ENCODE peak calls at places on chromosome 16, in eight cellular contexts. H, Y, V, O, Z, P, Q and N are unnamed samples.

GRCh38 chr16:23587726-23588125 is 8.4 kb downstream of the NDUFAB1 start:
- DNase-seq in H (peak; percentile 88), Q (no peak), Y (no peak), V (no peak), P (peak; percentile 36), Z (no peak), O (peak; percentile 91), N (peak; percentile 80)

GRCh38 chr16:10182186-10182683 is at the start of gene GRIN2A:
- DNase-seq in V (no peak), P (no peak), Q (peak; percentile 57), H (no peak), O (no peak), Y (no peak), Z (no peak), N (no peak)

GRCh38 chr16:20291807-20292206 is 35.5 kb downstream of the GP2 start:
- DNase-seq in O (no peak), Y (no peak), V (no peak), P (no peak), H (no peak), Q (peak; percentile 44), Z (no peak), N (no peak)

GRCh38 chr16:4944333-4945281 is 7.7 kb upstream of the PPL start:
- DNase-seq in Y (peak; percentile 96), Q (peak; percentile 66), P (peak; percentile 82), O (peak; percentile 99), V (peak; percentile 93), Z (peak; percentile 89), H (peak; percentile 98), N (peak; percentile 94)

GRCh38 chr16:84228321-84228838 is 11.4 kb downstream of the KCNG4 start:
- DNase-seq in O (peak; percentile 96), Y (peak; percentile 71), Q (peak; percentile 54), Z (peak; percentile 93), V (peak; percentile 89), P (peak; percentile 82), H (peak; percentile 93), N (peak; percentile 63)

GRCh38 chr16:19524866-19525723 is 1.4 kb downstream of the CCP110 start:
- DNase-seq in H (no peak), V (no peak), Z (no peak), P (no peak), Q (peak; percentile 57), Y (no peak), O (peak; percentile 30), N (no peak)

GRCh38 chr16:17578921-17579876 is 108.4 kb upstream of the XYLT1 start:
- DNase-seq in O (peak; percentile 91), Q (peak; percentile 97), V (no peak), Y (peak; percentile 20), P (no peak), H (peak; percentile 85), Z (peak; percentile 32), N (peak; percentile 80)

GRCh38 chr16:82580293-82580900 is 46.4 kb upstream of the CDH13 start:
- DNase-seq in V (peak; percentile 56), Y (no peak), Z (peak; percentile 8), P (no peak), O (peak; percentile 3), Q (peak; percentile 34), H (peak; percentile 18), N (peak; percentile 12)

GRCh38 chr16:25024900-25025299 is 9.7 kb upstream of the ARHGAP17 start:
- DNase-seq in V (no peak), H (no peak), O (no peak), P (no peak), Y (no peak), Q (no peak), Z (no peak), N (no peak)

GRCh38 chr16:2455081-2455845 is 4.6 kb upstream of the TEDC2 start:
- DNase-seq in O (no peak), Y (no peak), P (no peak), V (no peak), H (no peak), Q (no peak), Z (no peak), N (no peak)

GRCh38 chr16:35185366-35186044 is 1726.1 kb downstream of the TP53TG3F start:
- DNase-seq in Z (no peak), Q (no peak), V (no peak), P (no peak), Y (no peak), H (no peak), O (no peak), N (no peak)

GRCh38 chr16:35187665-35188225 is 1728.3 kb downstream of the TP53TG3F start:
- DNase-seq in O (no peak), H (no peak), Q (no peak), Z (no peak), V (no peak), Y (no peak), P (no peak), N (no peak)

GRCh38 chr16:35184356-35184870 is 1725.0 kb downstream of the TP53TG3F start:
- DNase-seq in H (no peak), Q (no peak), P (no peak), Y (no peak), Z (no peak), V (no peak), O (no peak), N (no peak)

GRCh38 chr16:35188288-35189155 is 1729.1 kb downstream of the TP53TG3F start:
- DNase-seq in Z (no peak), V (no peak), H (no peak), P (no peak), O (no peak), Q (peak; percentile 8), Y (no peak), N (no peak)

DNA sequence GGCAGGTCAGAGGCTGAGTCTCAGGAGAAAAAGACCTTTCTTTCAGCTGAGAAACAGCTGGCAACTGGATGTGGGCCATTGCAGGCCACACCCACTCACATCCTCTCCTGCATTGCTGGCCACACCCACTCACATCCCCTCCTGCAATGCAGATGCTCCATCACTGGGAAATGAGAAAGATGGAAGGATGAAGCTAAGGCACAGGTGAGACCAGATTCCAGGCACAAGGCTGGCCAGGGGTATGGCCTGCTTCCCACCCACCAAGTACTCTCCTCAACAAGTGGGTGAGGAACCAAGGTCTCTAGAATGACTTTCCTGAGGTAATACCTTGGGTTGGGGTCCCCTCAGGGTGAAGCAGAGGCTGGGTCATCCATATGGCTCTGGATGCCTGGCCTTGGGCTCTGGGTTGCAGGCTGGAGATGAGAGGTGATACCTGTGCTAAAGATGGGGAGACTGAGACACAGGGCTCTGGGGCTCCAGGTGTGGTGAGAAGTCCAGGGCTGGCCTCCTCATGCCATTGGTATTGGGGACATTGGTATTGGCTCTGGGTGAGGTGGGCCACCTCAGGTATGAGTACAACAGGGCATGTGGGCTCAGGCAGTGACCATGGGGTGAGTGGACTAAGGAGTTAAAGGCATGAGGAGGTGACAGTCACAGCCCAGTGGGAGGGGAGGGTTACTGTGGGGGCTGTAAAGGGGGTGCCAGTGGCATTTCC is 1726.8 kb downstream of the TP53TG3F start:
- DNase-seq in H (no peak), O (no peak), V (no peak), Q (no peak), Z (no peak), Y (no peak), P (no peak), N (no peak)
- H3K4me3 ChIP-seq in H (no peak overlapping the region), O (no peak overlapping the region), V (no peak overlapping the region), Q (no peak overlapping the region), Z (no peak overlapping the region), Y (no peak overlapping the region), P (no peak overlapping the region), N (no peak overlapping the region)

GRCh38 chr16:7513429-7513828 is 180.8 kb downstream of the RBFOX1 start:
- DNase-seq in Y (no peak), P (no peak), V (no peak), Q (peak; percentile 45), H (no peak), Z (no peak), O (no peak), N (no peak)

GRCh38 chr16:7509919-7510705 is 177.5 kb downstream of the RBFOX1 start:
- DNase-seq in P (no peak), Y (no peak), Z (no peak), Q (peak; percentile 1), O (no peak), V (no peak), H (no peak), N (no peak)

GRCh38 chr16:7515543-7515942 is 182.9 kb downstream of the RBFOX1 start:
- DNase-seq in H (no peak), V (no peak), Z (no peak), P (no peak), Y (no peak), Q (no peak), O (no peak), N (no peak)

GRCh38 chr16:7511549-7512260 is 179.1 kb downstream of the RBFOX1 start:
- DNase-seq in V (no peak), Y (no peak), Q (no peak), P (no peak), H (no peak), Z (no peak), O (no peak), N (no peak)

DNA sequence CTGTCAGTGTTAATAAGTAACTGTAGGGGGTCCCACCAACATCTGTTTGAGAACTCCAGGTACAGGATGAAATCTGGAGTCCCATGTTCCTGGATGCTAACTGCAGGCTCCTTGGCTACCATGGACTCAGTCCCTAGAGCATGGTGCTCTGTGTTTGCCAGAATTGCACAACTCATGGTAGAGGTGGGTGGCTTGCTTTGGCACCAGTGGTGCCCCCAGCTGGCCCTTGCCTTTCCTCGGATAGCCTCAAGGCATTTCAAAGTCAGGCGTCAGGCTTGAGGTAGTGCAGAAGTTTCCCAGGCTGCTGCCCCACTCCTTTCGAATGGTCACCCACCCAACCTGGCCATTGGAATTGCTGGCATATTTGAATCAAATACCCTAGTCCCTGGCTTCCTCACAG is 179.9 kb downstream of the RBFOX1 start:
- DNase-seq in V (no peak), Q (no peak), Z (no peak), H (no peak), P (no peak), Y (no peak), O (no peak), N (no peak)
- H3K4me3 ChIP-seq in V (no peak overlapping the region), Q (no peak overlapping the region), Z (no peak overlapping the region), H (no peak overlapping the region), P (no peak overlapping the region), Y (no peak overlapping the region), O (no peak overlapping the region), N (no peak overlapping the region)

GRCh38 chr16:85563515-85564276 is 49.4 kb upstream of the GSE1 start:
- DNase-seq in H (peak; percentile 47), P (peak; percentile 73), V (peak; percentile 84), Z (no peak), O (peak; percentile 65), Y (peak; percentile 53), Q (no peak), N (no peak)
- H3K4me3 ChIP-seq in H (no peak overlapping the region), P (no peak overlapping the region), V (no peak overlapping the region), Z (no peak overlapping the region), O (no peak overlapping the region), Y (no peak overlapping the region), Q (no peak overlapping the region), N (no peak overlapping the region)

GRCh38 chr16:50269061-50269705 is 2.8 kb downstream of the ADCY7 start:
- DNase-seq in Q (no peak), Y (no peak), O (no peak), P (no peak), V (peak; percentile 22), Z (no peak), H (no peak), N (no peak)

GRCh38 chr16:50267151-50267631 is 840 bp downstream of the ADCY7 start:
- DNase-seq in O (no peak), P (no peak), V (peak; percentile 44), Y (no peak), Z (no peak), Q (no peak), H (no peak), N (no peak)

GRCh38 chr16:50266337-50267091 is at the start of gene ADCY7:
- DNase-seq in O (peak; percentile 89), V (peak; percentile 78), Q (peak; percentile 57), P (peak; percentile 69), H (peak; percentile 76), Z (no peak), Y (peak; percentile 45), N (peak; percentile 32)

GRCh38 chr16:50268352-50268751 is 2.0 kb downstream of the ADCY7 start:
- DNase-seq in V (peak; percentile 34), O (no peak), H (no peak), Y (no peak), P (no peak), Q (no peak), Z (no peak), N (no peak)

GRCh38 chr16:50267651-50268050 is 1.3 kb downstream of the ADCY7 start:
- DNase-seq in H (no peak), Y (no peak), Q (no peak), Z (no peak), O (no peak), P (no peak), V (peak; percentile 44), N (no peak)
- H3K4me3 ChIP-seq in H (no peak overlapping the region), Y (no peak overlapping the region), Q (no peak overlapping the region), Z (no peak overlapping the region), O (no peak overlapping the region), P (peak overlapping the region; percentile 59), V (no peak overlapping the region), N (no peak overlapping the region)